ENCODE peak calls at places on chromosomes 2 and 18, in six cellular contexts. T is coronary artery, D is cardiac muscle cell, L is keratinocyte, Y is GM23338, Z is heart left ventricle. S is an unnamed sample.

GRCh38 chr2:234156326-234156725 is 105.8 kb downstream of the SPP2 start:
- DNase-seq in T (no peak), D (peak), L (no peak), Y (no peak), Z (no peak), S (no peak)

GRCh38 chr2:7530001-7530400 is 612.8 kb downstream of the RNF144A start:
- DNase-seq in T (no peak), D (no peak), L (no peak), Y (no peak), Z (no peak), S (no peak)

GRCh38 chr2:102126169-102126568 is 16.4 kb upstream of the IL1R1 start:
- DNase-seq in T (no peak), D (no peak), L (no peak), Y (no peak), Z (no peak), S (no peak)

GRCh38 chr2:164112105-164112504 is 376.3 kb upstream of the FIGN start:
- DNase-seq in T (no peak), D (no peak), L (no peak), Y (no peak), Z (no peak), S (no peak)

GRCh38 chr2:107072150-107072940 is 186.4 kb upstream of the ST6GAL2 start:
- DNase-seq in T (no peak), D (no peak), L (no peak), Y (no peak), Z (no peak), S (no peak)

GRCh38 chr2:118853647-118854367 is 6.4 kb upstream of the EN1 start:
- DNase-seq in T (peak), D (no peak), L (no peak), Y (peak), Z (no peak), S (no peak)

GRCh38 chr2:13611939-13612338 is 895.2 kb downstream of the TRIB2 start:
- DNase-seq in T (no peak), D (no peak), L (no peak), Y (peak), Z (no peak), S (no peak)

GRCh38 chr2:54666741-54667639 is 56.5 kb upstream of the EML6 start:
- DNase-seq in T (no peak), D (no peak), L (no peak), Y (no peak), Z (peak), S (peak)

GRCh38 chr18:9771977-9772660 is 64.0 kb downstream of the RAB31 start:
- DNase-seq in T (no peak), D (no peak), L (no peak), Y (no peak), Z (no peak), S (no peak)

GRCh38 chr2:181916726-181917377 is 25.3 kb downstream of the ITPRID2 start:
- DNase-seq in T (no peak), D (no peak), L (no peak), Y (no peak), Z (no peak), S (no peak)

GRCh38 chr2:9099341-9099751 is 95.9 kb upstream of the MBOAT2 start:
- DNase-seq in T (peak), D (no peak), L (no peak), Y (no peak), Z (no peak), S (no peak)

GRCh38 chr2:8138923-8139667 is 542.8 kb upstream of the ID2 start:
- DNase-seq in T (no peak), D (no peak), L (no peak), Y (no peak), Z (peak), S (no peak)

GRCh38 chr2:59939173-59939572 is 614.3 kb downstream of the BCL11A start:
- DNase-seq in T (no peak), D (no peak), L (no peak), Y (no peak), Z (no peak), S (no peak)

GRCh38 chr2:224281374-224281773 is 120.5 kb downstream of the FAM124B start:
- DNase-seq in T (no peak), D (no peak), L (no peak), Y (no peak), Z (no peak), S (no peak)

GRCh38 chr18:11154369-11154982 is 5.1 kb upstream of the PIEZO2 start:
- DNase-seq in T (no peak), D (peak), L (no peak), Y (peak), Z (no peak), S (no peak)

GRCh38 chr2:147456729-147457128 is 388.1 kb upstream of the ACVR2A start:
- DNase-seq in T (no peak), D (no peak), L (no peak), Y (no peak), Z (no peak), S (no peak)

GRCh38 chr18:59044855-59045254 is 94.8 kb upstream of the SEC11C start:
- DNase-seq in T (no peak), D (no peak), L (no peak), Y (no peak), Z (no peak), S (no peak)

GRCh38 chr18:183769-184168 is 25.4 kb downstream of the USP14 start:
- DNase-seq in T (no peak), D (peak), L (no peak), Y (no peak), Z (no peak), S (no peak)

GRCh38 chr2:36478332-36478738 is 119.6 kb downstream of the FEZ2 start:
- DNase-seq in T (no peak), D (no peak), L (peak), Y (no peak), Z (no peak), S (no peak)

GRCh38 chr2:239182981-239183791 is 217.6 kb downstream of the HDAC4 start:
- DNase-seq in T (peak), D (no peak), L (no peak), Y (no peak), Z (no peak), S (peak)

GRCh38 chr2:42929985-42930581 is 137.7 kb upstream of the HAAO start:
- DNase-seq in T (no peak), D (no peak), L (no peak), Y (peak), Z (peak), S (no peak)

GRCh38 chr2:16321872-16322271 is 343.8 kb downstream of the CYRIA start:
- DNase-seq in T (no peak), D (no peak), L (no peak), Y (peak), Z (no peak), S (no peak)

GRCh38 chr2:146927080-146927714 is 917.6 kb upstream of the ACVR2A start:
- DNase-seq in T (no peak), D (peak), L (no peak), Y (peak), Z (no peak), S (peak)

GRCh38 chr2:80112790-80113189 is 191.8 kb downstream of the LRRTM1 start:
- DNase-seq in T (no peak), D (no peak), L (no peak), Y (no peak), Z (no peak), S (no peak)

GRCh38 chr2:197204855-197205254 is 105.7 kb downstream of the ANKRD44 start:
- DNase-seq in T (no peak), D (no peak), L (no peak), Y (no peak), Z (no peak), S (no peak)

GRCh38 chr18:2900742-2901404 is 54.1 kb downstream of the EMILIN2 start:
- DNase-seq in T (no peak), D (peak), L (no peak), Y (no peak), Z (no peak), S (no peak)

GRCh38 chr18:61991201-61991600 is 98.4 kb upstream of the RNF152 start:
- DNase-seq in T (no peak), D (no peak), L (no peak), Y (no peak), Z (no peak), S (peak)

GRCh38 chr2:37796481-37796880 is 125.0 kb upstream of the CDC42EP3 start:
- DNase-seq in T (no peak), D (no peak), L (no peak), Y (no peak), Z (no peak), S (no peak)
- H3K4me3 ChIP-seq in T (no peak), D (no peak), L (no peak), Y (no peak), Z (no peak), S (no peak)

DNA sequence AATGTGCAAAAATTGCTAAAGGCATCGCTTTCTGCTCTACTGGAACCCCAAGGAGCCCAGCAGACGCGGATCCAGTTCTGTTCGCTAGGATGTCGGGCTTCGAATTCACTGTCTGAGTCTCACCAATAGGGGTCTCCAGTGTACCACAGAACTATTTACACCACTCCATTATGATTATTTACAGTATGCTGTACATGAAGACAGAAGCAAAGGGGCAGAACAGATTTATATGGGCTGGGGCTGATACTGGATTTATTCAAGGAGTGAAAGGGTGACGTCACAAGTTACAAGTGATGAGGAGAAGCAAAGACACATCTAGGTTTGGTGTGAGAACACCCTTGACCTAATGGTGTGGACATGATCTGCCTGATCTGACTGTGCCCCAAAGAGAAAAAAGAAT is 185.3 kb upstream of the ATP5MC3 start:
- DNase-seq in T (no peak), D (peak), L (peak), Y (peak), Z (no peak), S (peak)
- H3K27ac ChIP-seq in T (no peak), D (no peak), L (no peak), Y (no peak), Z (no peak), S (no peak)

DNA sequence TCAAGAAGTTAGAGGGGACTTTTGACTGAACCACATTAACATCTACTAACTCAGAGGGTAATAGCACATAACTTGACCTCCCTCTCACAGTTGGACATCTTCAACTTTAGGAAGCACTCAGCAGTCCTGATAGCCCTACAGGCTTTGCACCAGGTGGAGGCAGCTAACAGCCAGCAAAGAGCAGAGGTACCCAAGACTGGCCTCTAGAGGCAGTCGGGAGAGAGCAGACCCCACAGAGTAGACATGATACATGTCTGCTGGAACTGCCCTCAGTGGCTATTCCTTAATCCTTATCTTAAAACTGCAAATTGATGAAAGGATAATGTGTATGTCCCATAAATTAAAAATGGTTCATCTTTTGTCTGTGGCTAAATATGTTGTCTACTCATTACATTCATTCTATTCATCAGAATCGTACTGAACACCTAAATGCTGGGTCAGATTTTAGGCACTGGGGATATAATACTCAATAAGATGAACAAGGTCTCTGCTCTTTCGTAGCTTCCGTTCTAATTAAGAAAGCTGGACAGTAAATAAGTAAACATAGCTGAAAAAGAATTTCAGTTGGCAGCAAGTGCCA is 49.8 kb downstream of the CAB39 start:
- DNase-seq in T (no peak), D (peak), L (no peak), Y (peak), Z (no peak), S (no peak)
- TF ChIP-seq CTCF in T (no peak), D (peak), L (peak), Y (peak), Z (peak), S (no peak)

DNA sequence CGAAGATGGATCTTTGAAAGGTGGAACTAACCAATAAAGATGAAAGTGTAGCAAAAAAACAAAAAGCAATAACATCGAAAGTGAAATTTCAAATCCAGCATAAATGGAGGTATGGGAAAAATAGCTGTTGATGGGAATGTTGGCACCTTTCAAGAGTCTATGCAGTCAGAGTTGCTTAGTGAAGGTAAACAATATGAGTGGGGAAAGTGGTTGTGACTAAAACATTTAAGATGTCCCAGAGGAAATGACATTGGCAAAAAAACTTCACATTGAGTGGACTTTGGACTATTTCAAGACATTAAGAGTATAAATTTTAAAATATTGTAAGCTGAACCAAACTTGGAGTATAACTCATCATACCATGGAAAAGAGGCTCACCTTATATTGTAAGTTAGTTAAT is 17.7 kb downstream of the ETAA1 start:
- DNase-seq in T (no peak), D (no peak), L (no peak), Y (no peak), Z (no peak), S (no peak)
- H3K4me3 ChIP-seq in T (no peak), D (no peak), L (no peak), Y (no peak), Z (no peak), S (no peak)

GRCh38 chr2:156537147-156537546 is 101.0 kb downstream of the GPD2 start:
- DNase-seq in T (no peak), D (no peak), L (no peak), Y (no peak), Z (no peak), S (no peak)

GRCh38 chr2:156526950-156527636 is 90.9 kb downstream of the GPD2 start:
- DNase-seq in T (no peak), D (no peak), L (no peak), Y (no peak), Z (no peak), S (no peak)

GRCh38 chr2:156536534-156536933 is 100.4 kb downstream of the GPD2 start:
- DNase-seq in T (no peak), D (no peak), L (no peak), Y (no peak), Z (no peak), S (no peak)

GRCh38 chr2:156538083-156538504 is 101.9 kb downstream of the GPD2 start:
- DNase-seq in T (no peak), D (no peak), L (no peak), Y (peak), Z (no peak), S (no peak)

DNA sequence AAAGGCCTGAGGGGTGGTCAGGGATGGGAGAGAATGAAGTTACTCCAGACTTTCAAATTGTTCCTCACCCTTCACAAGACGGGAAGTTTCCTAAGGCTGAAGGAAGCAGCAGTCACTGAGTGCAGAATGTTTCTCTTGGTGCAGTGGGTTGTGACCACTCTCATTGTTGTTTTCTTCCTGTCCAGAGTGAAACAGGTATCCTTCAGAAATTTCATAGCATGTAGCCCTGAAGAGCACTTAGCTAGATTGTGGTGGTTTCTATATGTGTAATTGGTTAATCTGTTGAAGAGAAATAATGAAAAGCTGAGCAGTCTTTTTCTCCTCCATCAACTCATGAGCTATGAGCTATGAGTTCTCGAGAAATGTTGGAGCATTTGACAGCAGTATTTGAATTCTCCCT is 96.8 kb downstream of the GPD2 start:
- DNase-seq in T (no peak), D (no peak), L (no peak), Y (no peak), Z (no peak), S (no peak)
- H3K27ac ChIP-seq in T (no peak), D (no peak), L (no peak), Y (no peak), Z (no peak), S (no peak)

DNA sequence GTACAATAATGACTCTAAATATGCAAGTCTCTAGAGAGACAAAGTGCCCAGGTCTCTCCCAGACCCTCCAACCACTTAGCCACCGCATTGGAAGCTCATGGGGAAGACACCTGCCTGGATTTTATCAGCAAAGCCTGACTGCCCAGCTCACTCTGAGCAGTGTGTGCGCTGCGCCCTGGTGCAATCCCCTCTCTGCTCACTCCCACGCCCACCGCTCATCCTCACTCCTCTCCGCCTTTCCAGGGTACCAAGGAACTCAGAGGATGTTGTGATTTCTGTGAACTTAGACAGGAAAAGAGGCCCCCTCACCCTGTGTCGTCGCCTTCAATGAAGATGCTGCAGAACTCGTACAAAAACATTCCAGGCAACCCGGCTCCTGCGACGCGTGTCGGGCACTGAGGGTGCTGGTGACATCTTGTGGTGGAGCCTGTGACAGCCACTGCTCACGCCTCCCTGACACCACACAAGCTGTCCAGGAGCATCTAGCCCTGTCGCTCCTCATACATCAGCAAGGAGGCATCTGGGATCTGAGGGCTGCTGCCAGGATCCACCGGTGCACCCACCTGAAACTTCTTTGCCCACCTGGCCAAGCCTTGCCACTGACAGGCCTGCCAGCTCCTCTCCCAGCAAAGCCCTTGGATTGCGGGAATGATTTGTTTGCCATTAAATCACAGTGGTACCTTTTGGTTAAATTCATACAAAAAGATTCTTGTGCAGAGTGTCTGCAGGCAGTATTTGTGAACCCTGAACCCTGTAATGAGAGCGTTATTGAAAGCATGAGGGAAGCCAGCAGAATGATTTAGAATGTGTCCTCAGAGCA is 220.4 kb downstream of the ZNF516 start:
- DNase-seq in T (no peak), D (peak), L (no peak), Y (peak), Z (no peak), S (peak)
- TF ChIP-seq CTCF in T (no peak), D (no peak), L (no peak), Y (peak), Z (peak), S (peak)

DNA sequence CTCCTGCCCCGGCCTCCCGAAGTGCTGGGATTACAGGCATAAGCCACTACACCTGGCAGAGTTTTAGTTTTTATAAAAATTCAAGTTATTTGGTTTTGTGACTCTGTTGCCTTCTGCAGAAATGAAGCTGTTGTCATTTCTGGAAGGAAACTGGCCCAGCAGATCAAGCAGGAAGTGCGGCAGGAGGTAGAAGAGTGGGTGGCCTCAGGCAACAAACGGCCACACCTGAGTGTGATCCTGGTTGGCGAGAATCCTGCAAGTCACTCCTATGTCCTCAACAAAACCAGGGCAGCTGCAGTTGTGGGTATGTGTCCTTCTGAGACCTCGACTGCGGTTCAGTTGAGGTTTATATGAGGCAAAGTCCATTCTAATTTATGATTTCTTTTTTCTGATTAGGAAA is 7.2 kb downstream of the MTHFD2 start:
- DNase-seq in T (peak), D (no peak), L (no peak), Y (no peak), Z (no peak), S (no peak)
- H3K4me3 ChIP-seq in T (no peak), D (no peak), L (no peak), Y (peak), Z (no peak), S (no peak)